ENCODE peak calls at places on chromosomes 11 and 22, in six cellular contexts. B, N, L, M, I and V are unnamed samples.

GRCh38 chr11:61151545-61152252 is 9.5 kb downstream of the VPS37C start:
- DNase-seq in B (no peak), N (no peak), L (no peak), M (no peak), I (no peak), V (no peak)

GRCh38 chr11:2210366-2211112 is 38.9 kb upstream of the TH start:
- DNase-seq in B (peak; percentile 71), N (peak; percentile 42), L (no peak), M (no peak), I (no peak), V (peak; percentile 53)

GRCh38 chr11:86251285-86251830 is 6.8 kb downstream of the EED start:
- DNase-seq in B (no peak), N (no peak), L (no peak), M (no peak), I (no peak), V (no peak)

GRCh38 chr11:130611791-130612251 is 163.4 kb downstream of the ADAMTS15 start:
- DNase-seq in B (no peak), N (no peak), L (no peak), M (no peak), I (no peak), V (no peak)

GRCh38 chr11:2569731-2570210 is 125.0 kb downstream of the KCNQ1 start:
- DNase-seq in B (peak; percentile 43), N (no peak), L (no peak), M (no peak), I (no peak), V (peak; percentile 60)

GRCh38 chr22:22410121-22410520 is 98.4 kb downstream of the ZNF280B start:
- DNase-seq in B (peak; percentile 86), N (no peak), L (no peak), M (no peak), I (no peak), V (peak; percentile 71)

GRCh38 chr11:29317669-29318068 is 699.2 kb downstream of the KCNA4 start:
- DNase-seq in B (no peak), N (no peak), L (no peak), M (no peak), I (no peak), V (no peak)

GRCh38 chr11:64836448-64837072 is 7.9 kb downstream of the CDC42BPG start:
- DNase-seq in B (no peak), N (no peak), L (no peak), M (no peak), I (no peak), V (peak; percentile 60)

GRCh38 chr11:71448257-71449161 is at the start of gene DHCR7:
- DNase-seq in B (peak; percentile 98), N (peak; percentile 98), L (peak; percentile 92), M (peak; percentile 98), I (peak; percentile 98), V (peak; percentile 98)

GRCh38 chr11:62853279-62853965 is 14.0 kb upstream of the WDR74 start:
- DNase-seq in B (no peak), N (no peak), L (no peak), M (peak; percentile 58), I (no peak), V (no peak)

GRCh38 chr11:57288771-57289579 is 35.8 kb downstream of the TNKS1BP1 start:
- DNase-seq in B (no peak), N (peak; percentile 92), L (no peak), M (no peak), I (peak; percentile 12), V (no peak)

GRCh38 chr22:31579835-31580242 is 82.2 kb downstream of the PISD start:
- DNase-seq in B (no peak), N (peak; percentile 95), L (no peak), M (no peak), I (peak; percentile 68), V (no peak)

GRCh38 chr22:20441631-20442484 is 4.2 kb upstream of the SCARF2 start:
- DNase-seq in B (peak; percentile 76), N (no peak), L (no peak), M (no peak), I (no peak), V (no peak)

GRCh38 chr11:118910309-118911112 is 15.2 kb downstream of the BCL9L start:
- DNase-seq in B (peak; percentile 95), N (no peak), L (peak; percentile 74), M (peak; percentile 50), I (no peak), V (peak; percentile 91)